ENCODE peak calls at places on chromosomes 11 and 22, in eight cellular contexts. K is cardiac fibroblast; J is NCI-H446 treated with DMSO at 0.1 percent for 48 hours; X is EH; Z is PC-9; N is nucleus accumbens; V is stimulated activated CD4-positive, alpha-beta T cell treated with anti-CD3 and anti-CD28 coated beads, Interleukin-4, amount 100 ng/mL, for 48 hours; T is T-helper 2 cell. F is an unnamed sample.

GRCh38 chr22:27962268-27963191 is 43.5 kb upstream of the PITPNB start:
- DNase-seq in X (peak; percentile 56), Z (no peak), K (peak; percentile 33), J (no peak), N (no peak), T (no peak), V (no peak), F (no peak)

GRCh38 chr11:117318738-117319137 is 2.7 kb upstream of the BACE1 start:
- DNase-seq in N (no peak), V (no peak), J (no peak), K (no peak), T (no peak), X (no peak), Z (no peak), F (no peak)

GRCh38 chr11:75547617-75548054 is 14.4 kb upstream of the SERPINH1 start:
- DNase-seq in V (no peak), J (peak; percentile 16), K (peak; percentile 79), X (peak; percentile 78), T (no peak), N (peak; percentile 12), Z (peak; percentile 61), F (no peak)

GRCh38 chr11:12942157-12942556 is 67.0 kb upstream of the RASSF10 start:
- DNase-seq in N (no peak), J (no peak), X (no peak), T (no peak), K (no peak), Z (no peak), V (no peak), F (no peak)

GRCh38 chr11:36953986-36954385 is 355.9 kb upstream of the RAG2 start:
- DNase-seq in X (peak; percentile 1), V (no peak), N (no peak), J (no peak), T (no peak), K (peak; percentile 4), Z (no peak), F (no peak)

GRCh38 chr11:36500315-36500721 is 9.8 kb downstream of the TRAF6 start:
- DNase-seq in T (no peak), N (no peak), J (no peak), V (no peak), Z (peak; percentile 51), X (peak; percentile 95), K (peak; percentile 85), F (no peak)

GRCh38 chr22:22600862-22601261 is 41.8 kb upstream of the PRAME start:
- DNase-seq in J (no peak), K (no peak), Z (no peak), V (no peak), X (no peak), N (no peak), T (no peak), F (no peak)

GRCh38 chr11:33454264-33454663 is 197.1 kb downstream of the HIPK3 start:
- DNase-seq in Z (no peak), V (no peak), J (no peak), T (no peak), N (no peak), K (no peak), X (no peak), F (no peak)

GRCh38 chr11:66970808-66971442 is 4.2 kb upstream of the C11orf86 start:
- DNase-seq in T (no peak), K (peak; percentile 100), V (peak; percentile 40), X (peak; percentile 100), N (peak; percentile 13), J (no peak), Z (peak; percentile 99), F (no peak)

GRCh38 chr11:4197112-4197511 is 102.5 kb downstream of the RRM1 start:
- DNase-seq in K (no peak), J (no peak), Z (no peak), T (no peak), N (no peak), X (no peak), V (no peak), F (no peak)

GRCh38 chr11:68691402-68691784 is 7.0 kb downstream of the GAL start:
- DNase-seq in Z (no peak), T (no peak), X (no peak), K (no peak), V (no peak), J (no peak), N (no peak), F (no peak)

GRCh38 chr11:122633219-122633829 is 22.2 kb upstream of the UBASH3B start:
- DNase-seq in T (peak; percentile 3), N (no peak), J (peak; percentile 46), Z (peak; percentile 64), X (peak; percentile 74), V (no peak), K (peak; percentile 77), F (no peak)

GRCh38 chr22:46366801-46367706 is 31.5 kb downstream of the TRMU start:
- DNase-seq in N (no peak), V (no peak), J (no peak), K (no peak), X (no peak), T (peak; percentile 26), Z (no peak), F (no peak)

GRCh38 chr22:50473855-50474671 is 772 bp downstream of the SBF1 start:
- DNase-seq in X (peak; percentile 59), V (no peak), N (no peak), J (no peak), K (peak; percentile 52), Z (peak; percentile 46), T (no peak), F (no peak)

GRCh38 chr11:120912504-120912903 is 111.4 kb upstream of the TBCEL start:
- DNase-seq in K (peak; percentile 53), X (peak; percentile 34), J (peak; percentile 23), V (no peak), Z (peak; percentile 61), N (no peak), T (no peak), F (no peak)

GRCh38 chr11:93529707-93530467 is 13.3 kb downstream of the SMCO4 start:
- DNase-seq in T (no peak), K (no peak), X (peak; percentile 18), N (no peak), V (no peak), Z (no peak), J (no peak), F (no peak)

GRCh38 chr11:10952872-10953271 is 95.0 kb upstream of the ZBED5 start:
- DNase-seq in X (no peak), Z (no peak), J (no peak), T (no peak), N (no peak), K (no peak), V (no peak), F (no peak)

GRCh38 chr11:34594603-34595002 is 26.3 kb upstream of the EHF start:
- DNase-seq in V (no peak), J (no peak), Z (no peak), X (no peak), T (no peak), K (no peak), N (no peak), F (no peak)

GRCh38 chr11:11211888-11212287 is 141.2 kb downstream of the CSNK2A3 start:
- DNase-seq in V (no peak), K (no peak), Z (no peak), T (no peak), X (no peak), N (no peak), J (peak; percentile 80), F (no peak)